ENCODE peak calls at places on chromosomes 3 and 15, in four cellular contexts. I is H1, J is HepG2, Y is K562. H is an unnamed sample.

GRCh38 chr15:64246364-64247189 is 83.8 kb upstream of the PPIB start:
- DNase-seq in I (peak; percentile 43), J (peak; percentile 61), Y (peak; percentile 90), H (peak; percentile 95)

GRCh38 chr3:10806001-10806400 is 10.0 kb upstream of the SLC6A11 start:
- DNase-seq in I (no peak), J (no peak), Y (no peak), H (no peak)

GRCh38 chr3:130725746-130726145 is 20.9 kb downstream of the PIK3R4 start:
- DNase-seq in I (no peak), J (no peak), Y (no peak), H (no peak)

GRCh38 chr3:49255112-49255511 is 21.9 kb downstream of the C3orf62 start:
- DNase-seq in I (no peak), J (no peak), Y (no peak), H (no peak)

GRCh38 chr3:32945136-32945535 is 6.3 kb upstream of the CCR4 start:
- DNase-seq in I (no peak), J (no peak), Y (no peak), H (no peak)

GRCh38 chr15:36775209-36775608 is 195.8 kb downstream of the CDIN1 start:
- DNase-seq in I (no peak), J (no peak), Y (no peak), H (no peak)

GRCh38 chr3:175266478-175266877 is 407.3 kb downstream of the NAALADL2 start:
- DNase-seq in I (no peak), J (no peak), Y (no peak), H (no peak)

GRCh38 chr15:52066842-52067544 is 45.6 kb downstream of the BCL2L10 start:
- DNase-seq in I (no peak), J (no peak), Y (no peak), H (no peak)

GRCh38 chr3:142180761-142181362 is 31.5 kb upstream of the TFDP2 start:
- DNase-seq in I (no peak), J (peak; percentile 28), Y (peak; percentile 61), H (no peak)

GRCh38 chr3:186839874-186840641 is 2.5 kb upstream of the ADIPOQ start:
- DNase-seq in I (no peak), J (no peak), Y (no peak), H (no peak)

GRCh38 chr3:186842426-186843038 is at the start of gene ADIPOQ:
- DNase-seq in I (no peak), J (no peak), Y (no peak), H (no peak)

GRCh38 chr3:186844908-186845307 is 2.4 kb downstream of the ADIPOQ start:
- DNase-seq in I (no peak), J (no peak), Y (no peak), H (no peak)

GRCh38 chr3:186843039-186843432 is 526 bp downstream of the ADIPOQ start:
- DNase-seq in I (no peak), J (no peak), Y (no peak), H (no peak)

GRCh38 chr3:186841637-186842036 is 873 bp upstream of the ADIPOQ start:
- DNase-seq in I (no peak), J (no peak), Y (no peak), H (no peak)
- TF ChIP-seq CREB1 in I (no peak), J (no peak), Y (no peak), H (no peak)

GRCh38 chr15:29312387-29312786 is 42.8 kb upstream of the NSMCE3 start:
- DNase-seq in I (no peak), J (no peak), Y (no peak), H (no peak)

GRCh38 chr15:29309139-29309538 is 39.5 kb upstream of the NSMCE3 start:
- DNase-seq in I (no peak), J (no peak), Y (no peak), H (peak; percentile 57)

DNA sequence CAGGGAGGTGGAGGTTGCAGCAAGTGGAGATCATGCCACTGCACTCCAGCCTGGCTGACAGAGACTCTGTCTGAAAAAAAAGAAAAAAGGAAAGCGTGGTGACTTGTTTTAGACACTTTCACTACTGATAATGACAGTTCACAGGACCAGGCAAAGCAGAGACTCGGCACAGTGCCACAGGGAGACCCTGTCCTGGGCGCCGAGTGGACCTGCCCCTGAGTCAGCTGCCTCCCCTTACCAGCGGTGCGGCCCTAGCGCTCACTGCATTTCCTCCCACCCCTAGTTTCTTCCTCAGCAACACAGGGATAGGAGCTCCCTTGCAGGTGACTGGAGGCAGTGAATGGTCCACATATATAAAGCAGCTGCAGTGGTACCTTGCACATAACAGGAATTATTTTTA is 38.7 kb upstream of the NSMCE3 start:
- DNase-seq in I (no peak), J (no peak), Y (no peak), H (no peak)
- TF ChIP-seq EP300 in I (no peak), J (no peak), Y (no peak), H (no peak)

DNA sequence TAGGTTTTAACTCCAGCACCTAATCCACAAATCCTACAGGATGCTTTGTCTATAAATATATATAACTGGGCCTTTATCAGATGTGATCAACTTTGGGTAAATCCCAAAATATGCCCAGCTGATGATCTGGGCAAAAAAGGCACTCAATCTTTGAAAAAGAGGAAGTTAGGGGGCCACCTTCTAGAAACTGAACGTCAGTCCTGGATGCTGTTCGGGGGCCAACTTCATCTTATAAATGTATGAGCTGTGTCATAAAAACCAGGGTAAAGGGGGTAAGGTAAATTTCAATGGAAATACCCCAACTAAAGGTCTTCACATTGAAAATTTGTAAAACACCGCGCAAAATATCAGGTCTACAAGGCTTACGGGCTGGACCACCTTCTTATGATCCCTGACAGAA is 264.4 kb upstream of the UBE2E2 start:
- DNase-seq in I (no peak), J (no peak), Y (no peak), H (no peak)
- TF ChIP-seq CREB1 in I (no peak), J (no peak), Y (no peak), H (no peak)

DNA sequence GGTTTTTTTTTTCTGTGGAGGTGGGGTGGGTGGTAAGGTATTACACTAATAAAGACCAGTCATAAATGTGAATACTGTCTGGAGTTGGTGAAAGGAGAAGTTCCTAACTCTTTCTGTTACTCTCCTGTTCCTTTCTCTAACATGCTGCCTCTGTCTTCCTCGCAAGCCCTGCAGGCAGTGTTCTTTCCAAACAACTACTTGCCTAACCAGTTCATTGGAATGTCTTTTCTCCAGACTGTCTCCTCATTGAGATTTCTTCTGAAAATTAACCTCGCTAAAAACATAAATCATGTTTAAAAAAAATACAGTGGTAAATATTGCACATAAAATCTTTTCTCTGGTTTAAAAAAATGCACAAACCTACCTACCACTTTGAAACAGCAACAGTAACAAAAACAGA is 135.2 kb downstream of the TP63 start:
- DNase-seq in I (no peak), J (no peak), Y (no peak), H (no peak)
- TF ChIP-seq EP300 in I (no peak), J (no peak), Y (no peak), H (no peak)

DNA sequence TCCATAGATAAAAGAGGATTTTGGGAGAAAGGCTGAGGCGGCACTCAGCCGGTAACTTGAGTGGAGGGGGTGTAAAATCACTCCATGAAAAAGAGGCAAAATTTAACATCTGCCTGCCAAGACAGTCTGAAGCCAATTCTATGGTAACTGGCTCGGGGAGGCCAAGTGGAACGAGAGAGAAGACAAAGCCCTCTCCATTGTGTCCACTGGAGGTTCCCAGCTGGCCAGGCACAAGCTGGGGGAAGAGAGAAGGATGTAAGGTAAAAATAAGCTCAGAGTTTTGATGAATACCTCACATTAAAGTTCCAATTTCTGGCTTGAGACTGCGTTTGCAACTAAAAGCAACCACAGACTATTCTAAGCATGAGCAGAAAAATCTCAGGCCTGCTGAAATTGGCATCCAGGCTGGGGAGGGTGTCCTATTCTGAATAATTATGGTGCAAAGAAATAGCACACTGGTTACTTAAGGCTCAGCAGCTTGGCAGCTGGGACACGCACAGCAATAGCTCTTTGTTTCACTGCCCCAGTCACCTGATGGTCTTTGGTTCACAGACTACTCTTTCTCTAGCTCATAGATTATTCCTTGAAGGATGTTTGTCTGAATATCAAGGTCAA is 48.8 kb downstream of the CHRD start:
- DNase-seq in I (no peak), J (no peak), Y (no peak), H (no peak)
- TF ChIP-seq CREB1 in I (no peak), J (no peak), Y (no peak), H (no peak)

DNA sequence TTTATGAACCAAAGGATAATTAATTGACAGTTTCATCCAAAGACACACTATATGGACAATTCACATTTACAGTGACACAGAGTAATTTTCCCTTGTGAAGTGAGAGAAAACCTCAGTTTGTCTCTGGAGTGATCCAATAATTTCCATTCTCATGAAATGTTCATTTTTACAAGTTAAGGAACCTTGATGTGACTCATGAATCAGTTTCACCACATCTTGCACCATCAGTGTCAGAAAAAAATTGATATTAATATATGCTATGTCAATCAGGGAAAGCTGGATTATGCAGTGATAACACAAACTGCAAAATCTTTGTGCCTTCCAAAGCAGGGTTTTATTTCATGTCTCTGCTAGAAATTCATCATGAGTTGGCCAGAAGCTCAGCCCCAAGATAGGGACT is 348.1 kb downstream of the ARPP21 start:
- DNase-seq in I (no peak), J (no peak), Y (no peak), H (no peak)
- TF ChIP-seq EP300 in I (no peak), J (no peak), Y (no peak), H (no peak)

GRCh38 chr3:192188218-192188835 is 539.0 kb downstream of the FGF12 start:
- DNase-seq in I (peak; percentile 49), J (peak; percentile 33), Y (peak; percentile 55), H (no peak)
- TF ChIP-seq CREB1 in I (no peak), J (no peak), Y (no peak), H (no peak)